ENCODE peak calls at places on chromosomes 5 and 9, in five cellular contexts. Q, O, T, H and I are unnamed samples.

GRCh38 chr5:10628601-10629000 is 64.7 kb downstream of the ANKRD33B start:
- DNase-seq in Q (no peak), O (no peak), H (no peak), T (no peak), I (no peak)

GRCh38 chr5:20300110-20300509 is 312.1 kb upstream of the CDH18 start:
- DNase-seq in T (no peak), O (no peak), Q (no peak), H (no peak), I (no peak)

GRCh38 chr9:88974641-88975040 is 16.6 kb upstream of the S1PR3 start:
- DNase-seq in Q (no peak), O (no peak), T (no peak), H (no peak), I (no peak)

GRCh38 chr5:10077721-10078551 is 171.8 kb downstream of the ATPSCKMT start:
- DNase-seq in T (no peak), H (no peak), O (no peak), Q (no peak), I (no peak)

GRCh38 chr5:136192015-136192525 is 892 bp downstream of the SMIM32 start:
- DNase-seq in Q (no peak), H (no peak), T (peak), O (no peak), I (no peak)

GRCh38 chr9:16720386-16720785 is 150.1 kb downstream of the BNC2 start:
- DNase-seq in H (no peak), T (no peak), Q (no peak), O (no peak), I (peak)

GRCh38 chr9:136244116-136244775 is 1.4 kb downstream of the QSOX2 start:
- DNase-seq in H (peak), O (no peak), T (no peak), Q (no peak), I (no peak)

GRCh38 chr5:36870399-36871040 is 6.0 kb upstream of the NIPBL start:
- DNase-seq in Q (peak), O (peak), H (peak), T (no peak), I (peak)

GRCh38 chr5:109826-110225 is 17.9 kb downstream of the PLEKHG4B start:
- DNase-seq in T (no peak), H (no peak), O (no peak), Q (no peak), I (no peak)

GRCh38 chr5:59218424-59219045 is 635.7 kb downstream of the RAB3C start:
- DNase-seq in O (no peak), H (peak), Q (no peak), T (no peak), I (peak)

GRCh38 chr9:35993976-35994720 is 36.2 kb upstream of the OR2S2 start:
- DNase-seq in Q (no peak), O (no peak), T (no peak), H (no peak), I (no peak)

GRCh38 chr5:125486634-125487033 is 740.2 kb upstream of the ZNF608 start:
- DNase-seq in H (no peak), O (no peak), T (no peak), Q (no peak), I (peak)

GRCh38 chr5:54703091-54703490 is 185.5 kb downstream of the SNX18 start:
- DNase-seq in T (no peak), Q (no peak), O (no peak), H (no peak), I (peak)

GRCh38 chr5:75138674-75139073 is 86.3 kb upstream of the GCNT4 start:
- DNase-seq in Q (no peak), O (no peak), H (no peak), T (no peak), I (no peak)

GRCh38 chr5:119274024-119274766 is 81.6 kb upstream of the TNFAIP8 start:
- DNase-seq in O (no peak), Q (no peak), T (no peak), H (peak), I (no peak)

GRCh38 chr5:123875444-123876264 is 363.7 kb downstream of the CSNK1G3 start:
- DNase-seq in O (no peak), Q (no peak), H (peak), T (peak), I (no peak)

GRCh38 chr9:33468215-33468730 is 5.5 kb downstream of the NOL6 start:
- DNase-seq in Q (no peak), T (no peak), H (no peak), O (no peak), I (no peak)

GRCh38 chr9:114611516-114612271 is 603 bp downstream of the TMEM268 start:
- DNase-seq in H (no peak), T (peak), O (peak), Q (peak), I (peak)

GRCh38 chr5:179317411-179318192 is 27.7 kb downstream of the ADAMTS2 start:
- DNase-seq in O (no peak), T (no peak), Q (no peak), H (no peak), I (no peak)

GRCh38 chr9:127742435-127743088 is 7.5 kb upstream of the TOR2A start:
- DNase-seq in Q (peak), H (no peak), O (peak), T (peak), I (no peak)

GRCh38 chr9:83934569-83935275 is 13.5 kb upstream of the KIF27 start:
- DNase-seq in H (no peak), T (no peak), O (no peak), Q (no peak), I (no peak)

GRCh38 chr5:555058-555623 is 30.9 kb upstream of the SLC9A3 start:
- DNase-seq in Q (no peak), H (no peak), T (no peak), O (no peak), I (no peak)

GRCh38 chr9:134268308-134268724 is 57.9 kb upstream of the RXRA start:
- DNase-seq in O (no peak), H (peak), T (no peak), Q (no peak), I (no peak)

DNA sequence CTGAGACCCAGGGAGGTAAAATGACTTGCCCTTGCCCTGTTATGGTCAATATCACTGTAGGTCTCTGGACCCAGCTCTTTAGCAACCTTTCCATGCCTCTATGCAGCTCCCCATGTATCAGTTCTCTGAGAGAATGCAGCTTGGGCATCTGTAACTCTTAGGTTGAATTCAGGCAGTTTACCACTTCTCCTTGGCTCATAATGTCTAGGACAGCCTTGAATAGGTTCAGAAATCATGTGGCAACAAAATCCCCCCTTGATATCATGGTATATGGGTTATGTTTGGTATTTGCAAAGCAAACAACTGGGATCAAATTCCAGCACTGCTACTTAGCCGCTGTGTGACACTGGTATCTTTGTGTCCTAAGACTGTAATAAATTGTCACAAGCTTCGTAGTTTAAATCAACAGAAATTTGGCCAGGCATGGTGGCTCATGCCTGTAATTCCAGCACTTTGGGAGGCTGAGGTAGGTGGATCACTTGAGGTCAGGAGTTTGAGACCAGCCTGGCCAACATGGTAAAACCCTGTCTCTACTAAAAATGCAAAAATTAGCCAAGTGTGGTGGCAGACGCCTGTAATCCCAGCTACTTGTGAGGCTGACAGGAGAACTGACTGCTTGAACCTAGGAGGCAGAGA is 10.7 kb upstream of the SUB1 start:
- DNase-seq in O (no peak), T (no peak), Q (no peak), H (peak), I (no peak)
- TF ChIP-seq JUN in O (no peak), T (no peak), Q (no peak), H (no peak), I (no peak)

DNA sequence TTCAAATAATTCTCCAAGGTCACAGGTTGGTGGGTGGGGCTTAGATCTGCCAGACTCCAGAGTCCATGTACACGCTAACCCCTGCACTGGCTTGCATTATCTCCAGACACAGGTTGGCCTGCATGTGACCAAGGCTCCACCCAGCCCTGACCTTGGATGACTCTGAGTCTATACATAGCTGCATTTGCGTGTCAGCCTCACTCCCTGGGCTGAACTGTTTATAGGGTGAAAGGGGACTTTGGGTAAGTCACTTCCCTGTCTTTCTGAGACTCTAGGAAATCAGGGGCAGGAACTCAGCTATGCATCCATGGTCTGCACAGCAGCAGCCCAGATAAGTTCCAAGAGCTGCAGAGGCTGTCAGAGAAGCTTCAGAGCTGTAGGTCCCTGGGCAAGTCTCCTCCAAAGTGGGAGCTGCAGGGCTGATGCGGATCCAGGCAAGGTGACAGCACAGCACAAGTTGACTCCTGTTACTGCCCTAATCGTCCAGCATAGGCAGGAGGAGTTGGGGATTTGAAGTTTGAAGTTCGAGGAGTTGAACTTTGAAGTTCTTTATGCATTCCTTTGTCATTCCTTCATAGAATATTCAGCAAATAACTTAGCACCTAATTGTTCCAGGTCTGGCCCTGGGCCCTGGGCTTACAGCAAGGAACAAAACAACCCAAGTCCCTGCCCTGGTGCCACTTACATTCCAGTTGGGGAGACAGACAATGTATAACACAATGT is 53.4 kb downstream of the SLC22A5 start:
- DNase-seq in H (peak), T (no peak), O (peak), Q (no peak), I (peak)
- H3K27ac ChIP-seq in H (peak), T (no peak), O (peak), Q (no peak), I (peak)

GRCh38 chr5:176781638-176782570 is 28.5 kb upstream of the UNC5A start:
- DNase-seq in T (no peak), O (no peak), Q (no peak), H (no peak), I (no peak)
- TF ChIP-seq JUN in T (no peak), O (no peak), Q (no peak), H (no peak), I (no peak)

GRCh38 chr5:149264432-149265069 is 7.1 kb upstream of the AFAP1L1 start:
- DNase-seq in O (peak), H (peak), T (peak), Q (peak), I (no peak)
- H3K27ac ChIP-seq in O (no peak), H (no peak), T (no peak), Q (no peak), I (no peak)

GRCh38 chr5:169831331-169831730 is 149.0 kb downstream of the INSYN2B start:
- DNase-seq in T (no peak), Q (no peak), H (no peak), O (no peak), I (no peak)

GRCh38 chr5:169828385-169828784 is 151.9 kb downstream of the INSYN2B start:
- DNase-seq in H (no peak), O (no peak), T (no peak), Q (no peak), I (no peak)

GRCh38 chr5:169827769-169828168 is 152.5 kb downstream of the INSYN2B start:
- DNase-seq in O (no peak), H (no peak), T (no peak), Q (no peak), I (no peak)

GRCh38 chr5:169832236-169832635 is 148.1 kb downstream of the INSYN2B start:
- DNase-seq in H (no peak), T (no peak), Q (no peak), O (no peak), I (no peak)

DNA sequence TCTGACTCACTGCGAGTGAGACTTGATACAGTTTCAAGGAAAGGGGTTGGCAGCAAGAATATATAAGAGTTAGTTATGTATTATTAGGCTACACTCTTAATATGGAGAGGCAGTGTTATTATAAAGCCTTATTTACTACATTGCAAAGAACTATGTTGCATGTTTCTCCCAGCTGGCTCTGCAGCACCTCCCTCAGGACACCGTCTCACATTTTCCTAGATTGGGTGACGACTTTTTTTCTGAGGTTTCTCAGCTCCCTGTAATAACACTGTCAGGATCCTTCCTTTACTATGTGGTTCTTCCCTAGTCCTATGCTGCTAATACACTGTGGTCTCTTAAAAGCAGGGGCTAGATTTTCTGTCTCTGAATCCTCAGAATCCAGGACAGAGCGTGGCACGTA is 153.7 kb downstream of the INSYN2B start:
- DNase-seq in T (no peak), Q (no peak), H (no peak), O (peak), I (no peak)
- TF ChIP-seq JUN in T (no peak), Q (no peak), H (no peak), O (no peak), I (no peak)

GRCh38 chr5:174192901-174193300 is 147.4 kb downstream of the NSG2 start:
- DNase-seq in T (no peak), Q (no peak), H (no peak), O (no peak), I (no peak)

GRCh38 chr5:174191076-174191475 is 145.6 kb downstream of the NSG2 start:
- DNase-seq in T (no peak), Q (no peak), O (no peak), H (no peak), I (no peak)

GRCh38 chr5:174198541-174198940 is 153.0 kb downstream of the NSG2 start:
- DNase-seq in T (no peak), Q (no peak), O (no peak), H (no peak), I (no peak)

GRCh38 chr5:174192103-174192655 is 146.7 kb downstream of the NSG2 start:
- DNase-seq in H (no peak), T (no peak), O (no peak), Q (no peak), I (no peak)

GRCh38 chr5:174195517-174195916 is 150.0 kb downstream of the NSG2 start:
- DNase-seq in H (no peak), Q (no peak), T (no peak), O (no peak), I (no peak)
- H3K27ac ChIP-seq in H (no peak), Q (no peak), T (no peak), O (no peak), I (no peak)